ENCODE peak calls at places on chromosomes 13 and 19, in seven cellular contexts. N is GM12865, M is A673, B is heart right ventricle, A is CD14-positive monocyte, V is astrocyte of the cerebellum, R is Calu3. C is an unnamed sample.

GRCh38 chr13:91349992-91350911 is 2.8 kb downstream of the MIR17HG start:
- DNase-seq in N (peak), M (no peak), B (no peak), A (no peak), V (no peak), R (no peak), C (no peak)

GRCh38 chr13:20891768-20892167 is 10.8 kb downstream of the XPO4 start:
- DNase-seq in N (no peak), M (no peak), B (no peak), A (no peak), V (no peak), R (no peak), C (no peak)

GRCh38 chr19:33796164-33797100 is at the start of gene KCTD15:
- DNase-seq in N (peak), M (peak), B (peak), A (no peak), V (no peak), R (peak), C (no peak)

GRCh38 chr13:99346328-99347070 is 39.3 kb upstream of the GPR183 start:
- DNase-seq in N (no peak), M (no peak), B (no peak), A (no peak), V (no peak), R (no peak), C (no peak)

GRCh38 chr19:2540646-2541454 is 64.9 kb downstream of the GADD45B start:
- DNase-seq in N (no peak), M (peak), B (peak), A (no peak), V (peak), R (peak), C (no peak)

GRCh38 chr19:15330801-15331418 is 1.4 kb downstream of the BRD4 start:
- DNase-seq in N (peak), M (no peak), B (no peak), A (no peak), V (peak), R (no peak), C (peak)

GRCh38 chr13:35767256-35767981 is 290.9 kb upstream of the MAB21L1 start:
- DNase-seq in N (no peak), M (no peak), B (no peak), A (no peak), V (no peak), R (no peak), C (no peak)

GRCh38 chr13:20824762-20825161 is 51.0 kb upstream of the EEF1AKMT1 start:
- DNase-seq in N (no peak), M (peak), B (no peak), A (no peak), V (no peak), R (no peak), C (no peak)

GRCh38 chr19:55370305-55370988 is at the start of gene IL11:
- DNase-seq in N (no peak), M (no peak), B (no peak), A (no peak), V (no peak), R (no peak), C (no peak)

GRCh38 chr19:50843701-50844221 is 10.4 kb upstream of the KLK15 start:
- DNase-seq in N (no peak), M (no peak), B (no peak), A (no peak), V (no peak), R (no peak), C (no peak)

GRCh38 chr19:5691205-5691929 is 1.3 kb downstream of the RPL36 start:
- DNase-seq in N (peak), M (peak), B (peak), A (no peak), V (no peak), R (peak), C (no peak)

GRCh38 chr19:30226464-30227070 is 145.6 kb upstream of the ZNF536 start:
- DNase-seq in N (no peak), M (peak), B (no peak), A (no peak), V (no peak), R (no peak), C (peak)

GRCh38 chr19:30228113-30228725 is 144.0 kb upstream of the ZNF536 start:
- DNase-seq in N (peak), M (peak), B (no peak), A (no peak), V (no peak), R (no peak), C (peak)

GRCh38 chr19:30228726-30229523 is 143.3 kb upstream of the ZNF536 start:
- DNase-seq in N (no peak), M (no peak), B (no peak), A (no peak), V (no peak), R (no peak), C (peak)

GRCh38 chr19:30227071-30227621 is 145.0 kb upstream of the ZNF536 start:
- DNase-seq in N (no peak), M (no peak), B (peak), A (no peak), V (no peak), R (no peak), C (no peak)

GRCh38 chr19:30227661-30228112 is 144.5 kb upstream of the ZNF536 start:
- DNase-seq in N (peak), M (peak), B (peak), A (no peak), V (peak), R (peak), C (peak)
- TF ChIP-seq CTCF in N (peak), M (peak), B (peak), A (no peak), V (peak), R (no peak), C (peak)

DNA sequence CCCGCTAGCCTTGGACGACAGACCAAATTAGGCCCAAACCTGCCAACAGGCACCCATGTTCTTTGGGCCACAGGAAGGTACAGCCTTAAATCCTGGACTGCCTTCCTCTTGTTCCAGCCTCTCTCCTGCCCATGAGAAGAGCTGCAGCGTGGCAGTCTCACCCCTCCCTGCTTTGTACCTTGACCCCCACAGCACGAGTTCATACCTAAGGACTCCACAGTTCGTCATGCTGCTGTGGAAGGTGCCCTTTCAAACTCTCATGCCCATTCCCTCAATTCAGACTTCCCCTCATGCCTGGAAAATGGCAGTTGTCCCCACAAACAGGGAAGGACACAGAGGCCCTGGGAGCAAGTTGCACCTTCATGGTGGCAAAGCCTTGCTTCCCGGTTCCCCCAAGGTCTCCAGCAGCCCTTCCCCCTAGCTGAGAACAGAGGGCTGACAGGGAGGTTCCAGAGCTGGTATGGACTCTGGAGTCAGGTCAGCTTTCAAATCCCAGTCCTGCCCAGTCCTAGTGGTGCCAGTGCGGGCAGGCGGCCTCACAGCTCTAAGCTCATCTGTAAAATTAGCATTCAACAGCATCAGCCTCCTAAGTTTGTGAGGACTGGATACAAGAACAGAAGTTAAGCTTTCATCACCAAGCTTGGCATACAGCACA is 8.6 kb downstream of the GSK3A start:
- DNase-seq in N (no peak), M (no peak), B (no peak), A (no peak), V (no peak), R (no peak), C (no peak)
- TF ChIP-seq CTCF in N (no peak), M (no peak), B (no peak), A (no peak), V (no peak), R (no peak), C (no peak)

GRCh38 chr13:37602743-37603381 is 4.3 kb upstream of the POSTN start:
- DNase-seq in N (peak), M (peak), B (no peak), A (no peak), V (peak), R (no peak), C (no peak)

DNA sequence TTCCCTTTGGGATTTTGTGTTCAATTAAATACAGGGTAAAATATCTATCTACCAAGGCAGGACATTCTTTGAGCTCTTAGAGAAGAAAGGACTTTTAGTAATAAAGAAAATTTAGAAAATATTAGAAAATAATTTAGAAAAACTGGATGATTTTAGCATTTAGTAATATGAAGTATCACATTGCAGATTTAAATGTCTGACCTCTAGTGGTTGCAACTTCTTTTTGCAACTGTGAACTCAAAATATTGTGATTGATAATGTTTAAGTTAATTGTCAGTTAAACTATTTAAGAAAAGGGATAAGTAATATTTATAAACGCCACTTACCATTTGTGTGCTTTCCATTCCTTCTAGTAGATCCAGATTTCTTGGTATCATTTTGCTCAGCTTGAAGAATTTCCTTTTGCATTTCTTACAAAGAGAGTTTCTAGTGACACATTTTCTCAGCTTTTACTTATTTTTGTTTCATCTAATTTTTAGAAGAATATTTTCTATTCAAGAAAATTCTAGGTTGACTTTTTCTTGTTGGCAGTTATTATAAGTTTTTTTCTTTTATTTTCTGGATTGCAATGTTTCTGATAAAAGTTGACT is 10.3 kb upstream of the POSTN start:
- DNase-seq in N (no peak), M (no peak), B (no peak), A (no peak), V (no peak), R (no peak), C (no peak)
- TF ChIP-seq CTCF in N (no peak), M (peak), B (peak), A (no peak), V (peak), R (no peak), C (peak)

DNA sequence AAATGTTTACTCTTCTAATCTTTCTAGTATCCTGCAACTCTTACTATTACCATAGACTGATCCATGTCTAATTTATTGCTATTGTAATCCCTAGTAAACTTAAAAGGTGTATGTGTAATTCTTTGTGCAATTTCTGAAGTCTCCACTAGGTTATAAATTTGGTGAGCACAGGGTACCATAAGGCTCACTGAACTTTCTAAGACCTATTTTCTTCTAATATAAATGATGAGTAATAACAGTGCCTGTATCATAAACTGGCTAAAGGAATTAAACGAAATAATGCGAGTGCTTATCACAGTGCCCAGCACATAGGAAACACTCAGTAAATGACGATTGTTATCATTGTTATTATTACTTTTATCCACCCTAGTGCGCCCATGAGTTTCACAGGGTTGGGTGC is 119.1 kb downstream of the KLF12 start:
- DNase-seq in N (peak), M (no peak), B (no peak), A (no peak), V (no peak), R (no peak), C (no peak)
- TF ChIP-seq CTCF in N (no peak), M (peak), B (no peak), A (no peak), V (peak), R (no peak), C (no peak)

GRCh38 chr13:33150662-33151061 is 134.4 kb downstream of the KL start:
- DNase-seq in N (peak), M (no peak), B (no peak), A (no peak), V (no peak), R (no peak), C (no peak)
- TF ChIP-seq CTCF in N (no peak), M (no peak), B (no peak), A (no peak), V (no peak), R (no peak), C (no peak)

C was measured in GM13977.